ENCODE peak calls at places on chromosomes 2 and 18, in nine cellular contexts. A is AG08395, P is colonic mucosa, L is GM13977, S is caudate nucleus, V is stomach, X is astrocyte of the spinal cord, T is posterior vena cava, I is endodermal cell. F is an unnamed sample.
A peak's percentile ranks its signal among the peaks of the same experiment; 100 is the strongest.

GRCh38 chr2:88281302-88282217 is 111.4 kb downstream of the THNSL2 start:
- DNase-seq in A (no peak), P (no peak), L (no peak), S (no peak), V (no peak), X (no peak), T (no peak), I (peak; percentile 50), F (peak; percentile 2)

GRCh38 chr2:139544452-139544851 is 764.3 kb upstream of the NXPH2 start:
- DNase-seq in A (no peak), P (no peak), L (no peak), S (no peak), V (no peak), X (no peak), T (no peak), I (no peak), F (no peak)

GRCh38 chr2:136384541-136385303 is 266.8 kb upstream of the CXCR4 start:
- DNase-seq in A (peak; percentile 18), P (peak; percentile 27), L (peak; percentile 31), S (no peak), V (no peak), X (peak; percentile 9), T (no peak), I (peak; percentile 75), F (no peak)

GRCh38 chr2:105078906-105079305 is 41.0 kb downstream of the MRPS9 start:
- DNase-seq in A (no peak), P (no peak), L (no peak), S (no peak), V (no peak), X (no peak), T (no peak), I (no peak), F (no peak)

GRCh38 chr18:13310286-13310685 is 91.7 kb downstream of the LDLRAD4 start:
- DNase-seq in A (no peak), P (no peak), L (no peak), S (no peak), V (no peak), X (no peak), T (peak; percentile 28), I (no peak), F (no peak)

GRCh38 chr2:233531880-233532458 is 34.6 kb downstream of the USP40 start:
- DNase-seq in A (no peak), P (no peak), L (no peak), S (no peak), V (no peak), X (no peak), T (no peak), I (no peak), F (no peak)

GRCh38 chr2:197045115-197045514 is 118.6 kb upstream of the PGAP1 start:
- DNase-seq in A (no peak), P (no peak), L (no peak), S (no peak), V (no peak), X (no peak), T (no peak), I (no peak), F (no peak)

GRCh38 chr18:35127201-35127600 is 86.0 kb downstream of the MAPRE2 start:
- DNase-seq in A (no peak), P (no peak), L (no peak), S (no peak), V (no peak), X (no peak), T (no peak), I (peak; percentile 82), F (no peak)

GRCh38 chr2:119136093-119136492 is 22.5 kb downstream of the C1QL2 start:
- DNase-seq in A (no peak), P (no peak), L (no peak), S (no peak), V (no peak), X (no peak), T (no peak), I (peak; percentile 77), F (no peak)

GRCh38 chr2:199206536-199206935 is 251.2 kb downstream of the SATB2 start:
- DNase-seq in A (no peak), P (no peak), L (no peak), S (no peak), V (no peak), X (no peak), T (no peak), I (no peak), F (no peak)

GRCh38 chr2:128536925-128537620 is 218.4 kb upstream of the HS6ST1 start:
- DNase-seq in A (peak; percentile 87), P (no peak), L (no peak), S (no peak), V (peak; percentile 22), X (peak; percentile 99), T (no peak), I (peak; percentile 88), F (no peak)

GRCh38 chr18:24402209-24402785 is 4.7 kb upstream of the OSBPL1A start:
- DNase-seq in A (no peak), P (no peak), L (no peak), S (no peak), V (no peak), X (no peak), T (no peak), I (peak; percentile 70), F (no peak)

GRCh38 chr2:172246649-172247048 is 143.9 kb upstream of the DLX2 start:
- DNase-seq in A (no peak), P (no peak), L (no peak), S (no peak), V (no peak), X (peak; percentile 79), T (no peak), I (peak; percentile 55), F (no peak)

GRCh38 chr18:48673456-48674197 is 134.8 kb downstream of the CTIF start:
- DNase-seq in A (no peak), P (no peak), L (no peak), S (no peak), V (no peak), X (no peak), T (peak; percentile 60), I (no peak), F (no peak)

GRCh38 chr18:13271512-13271911 is 53.0 kb downstream of the LDLRAD4 start:
- DNase-seq in A (no peak), P (no peak), L (no peak), S (no peak), V (no peak), X (no peak), T (peak; percentile 44), I (peak; percentile 35), F (no peak)

GRCh38 chr18:46894124-46894523 is 23.2 kb downstream of the PIAS2 start:
- DNase-seq in A (no peak), P (no peak), L (no peak), S (no peak), V (no peak), X (no peak), T (no peak), I (no peak), F (no peak)

GRCh38 chr2:227508001-227508400 is 36.0 kb downstream of the AGFG1 start:
- DNase-seq in A (no peak), P (no peak), L (peak; percentile 14), S (no peak), V (no peak), X (no peak), T (no peak), I (no peak), F (no peak)

GRCh38 chr2:162492225-162492624 is 148.3 kb downstream of the GCA start:
- DNase-seq in A (no peak), P (no peak), L (no peak), S (no peak), V (no peak), X (no peak), T (no peak), I (no peak), F (no peak)

GRCh38 chr2:230455005-230455684 is 39.1 kb downstream of the SP100 start:
- DNase-seq in A (no peak), P (no peak), L (no peak), S (no peak), V (no peak), X (no peak), T (no peak), I (no peak), F (no peak)

GRCh38 chr2:48519608-48520007 is 10.3 kb upstream of the STON1 start:
- DNase-seq in A (peak; percentile 76), P (no peak), L (no peak), S (no peak), V (no peak), X (no peak), T (no peak), I (no peak), F (no peak)

GRCh38 chr2:106223347-106223746 is 29.2 kb upstream of the UXS1 start:
- DNase-seq in A (no peak), P (no peak), L (no peak), S (no peak), V (no peak), X (no peak), T (no peak), I (no peak), F (no peak)

GRCh38 chr2:64957114-64957903 is 31.9 kb upstream of the SLC1A4 start:
- DNase-seq in A (no peak), P (no peak), L (no peak), S (no peak), V (no peak), X (no peak), T (no peak), I (no peak), F (no peak)

F was measured in substantia nigra.